ENCODE peak calls at places on chromosomes 7 and 10, in eight cellular contexts. One of them, this sample, is unnamed.

GRCh38 chr7:106895246-106895864 is 30.3 kb downstream of the PIK3CG start:
- DNase-seq in stimulated activated CD4-positive, alpha-beta T cell treated with anti-CD3 and anti-CD28 coated beads, Interleukin-4, amount 100 ng/mL, for 1 hour: no peak
- DNase-seq in nucleus accumbens: no peak
- DNase-seq in fibroblast of pulmonary artery: no peak
- DNase-seq in frontal cortex: no peak
- DNase-seq in NCI-H2081: no peak
- DNase-seq in left kidney: no peak
- DNase-seq in foreskin fibroblast: no peak
- DNase-seq in this sample: peak

GRCh38 chr10:88230251-88230650 is 352.9 kb downstream of the RNLS start:
- DNase-seq in stimulated activated CD4-positive, alpha-beta T cell treated with anti-CD3 and anti-CD28 coated beads, Interleukin-4, amount 100 ng/mL, for 1 hour: no peak
- DNase-seq in nucleus accumbens: no peak
- DNase-seq in fibroblast of pulmonary artery: no peak
- DNase-seq in frontal cortex: no peak
- DNase-seq in NCI-H2081: no peak
- DNase-seq in left kidney: no peak
- DNase-seq in foreskin fibroblast: no peak
- DNase-seq in this sample: no peak

GRCh38 chr7:124874644-124875163 is 54.9 kb downstream of the POT1 start:
- DNase-seq in stimulated activated CD4-positive, alpha-beta T cell treated with anti-CD3 and anti-CD28 coated beads, Interleukin-4, amount 100 ng/mL, for 1 hour: no peak
- DNase-seq in nucleus accumbens: no peak
- DNase-seq in fibroblast of pulmonary artery: no peak
- DNase-seq in frontal cortex: no peak
- DNase-seq in NCI-H2081: no peak
- DNase-seq in left kidney: no peak
- DNase-seq in foreskin fibroblast: no peak
- DNase-seq in this sample: no peak

GRCh38 chr7:7156663-7157062 is 25.7 kb upstream of the C1GALT1 start:
- DNase-seq in stimulated activated CD4-positive, alpha-beta T cell treated with anti-CD3 and anti-CD28 coated beads, Interleukin-4, amount 100 ng/mL, for 1 hour: no peak
- DNase-seq in nucleus accumbens: no peak
- DNase-seq in fibroblast of pulmonary artery: no peak
- DNase-seq in frontal cortex: no peak
- DNase-seq in NCI-H2081: no peak
- DNase-seq in left kidney: no peak
- DNase-seq in foreskin fibroblast: no peak
- DNase-seq in this sample: no peak

GRCh38 chr7:3043544-3044395 is at the start of gene CARD11:
- DNase-seq in stimulated activated CD4-positive, alpha-beta T cell treated with anti-CD3 and anti-CD28 coated beads, Interleukin-4, amount 100 ng/mL, for 1 hour: peak
- DNase-seq in nucleus accumbens: no peak
- DNase-seq in fibroblast of pulmonary artery: peak
- DNase-seq in frontal cortex: no peak
- DNase-seq in NCI-H2081: no peak
- DNase-seq in left kidney: peak
- DNase-seq in foreskin fibroblast: no peak
- DNase-seq in this sample: no peak

GRCh38 chr10:66591865-66592264 is 334.0 kb upstream of the LRRTM3 start:
- DNase-seq in stimulated activated CD4-positive, alpha-beta T cell treated with anti-CD3 and anti-CD28 coated beads, Interleukin-4, amount 100 ng/mL, for 1 hour: no peak
- DNase-seq in nucleus accumbens: no peak
- DNase-seq in fibroblast of pulmonary artery: no peak
- DNase-seq in frontal cortex: no peak
- DNase-seq in NCI-H2081: no peak
- DNase-seq in left kidney: no peak
- DNase-seq in foreskin fibroblast: peak
- DNase-seq in this sample: no peak

GRCh38 chr10:104038958-104039752 is 46.5 kb downstream of the COL17A1 start:
- DNase-seq in stimulated activated CD4-positive, alpha-beta T cell treated with anti-CD3 and anti-CD28 coated beads, Interleukin-4, amount 100 ng/mL, for 1 hour: no peak
- DNase-seq in nucleus accumbens: no peak
- DNase-seq in fibroblast of pulmonary artery: no peak
- DNase-seq in frontal cortex: no peak
- DNase-seq in NCI-H2081: no peak
- DNase-seq in left kidney: no peak
- DNase-seq in foreskin fibroblast: no peak
- DNase-seq in this sample: no peak

GRCh38 chr10:7035111-7035761 is 375.6 kb downstream of the SFMBT2 start:
- DNase-seq in stimulated activated CD4-positive, alpha-beta T cell treated with anti-CD3 and anti-CD28 coated beads, Interleukin-4, amount 100 ng/mL, for 1 hour: peak
- DNase-seq in nucleus accumbens: no peak
- DNase-seq in fibroblast of pulmonary artery: no peak
- DNase-seq in frontal cortex: no peak
- DNase-seq in NCI-H2081: no peak
- DNase-seq in left kidney: no peak
- DNase-seq in foreskin fibroblast: no peak
- DNase-seq in this sample: no peak

GRCh38 chr7:40571796-40572195 is 437.0 kb downstream of the SUGCT start:
- DNase-seq in stimulated activated CD4-positive, alpha-beta T cell treated with anti-CD3 and anti-CD28 coated beads, Interleukin-4, amount 100 ng/mL, for 1 hour: no peak
- DNase-seq in nucleus accumbens: no peak
- DNase-seq in fibroblast of pulmonary artery: peak
- DNase-seq in frontal cortex: no peak
- DNase-seq in NCI-H2081: no peak
- DNase-seq in left kidney: peak
- DNase-seq in foreskin fibroblast: peak
- DNase-seq in this sample: no peak

GRCh38 chr7:133358728-133359127 is 105.8 kb downstream of the EXOC4 start:
- DNase-seq in stimulated activated CD4-positive, alpha-beta T cell treated with anti-CD3 and anti-CD28 coated beads, Interleukin-4, amount 100 ng/mL, for 1 hour: no peak
- DNase-seq in nucleus accumbens: no peak
- DNase-seq in fibroblast of pulmonary artery: peak
- DNase-seq in frontal cortex: no peak
- DNase-seq in NCI-H2081: no peak
- DNase-seq in left kidney: no peak
- DNase-seq in foreskin fibroblast: no peak
- DNase-seq in this sample: no peak

GRCh38 chr10:9096288-9096687 is 1041.8 kb downstream of the GATA3 start:
- DNase-seq in stimulated activated CD4-positive, alpha-beta T cell treated with anti-CD3 and anti-CD28 coated beads, Interleukin-4, amount 100 ng/mL, for 1 hour: no peak
- DNase-seq in nucleus accumbens: no peak
- DNase-seq in fibroblast of pulmonary artery: no peak
- DNase-seq in frontal cortex: no peak
- DNase-seq in NCI-H2081: no peak
- DNase-seq in left kidney: no peak
- DNase-seq in foreskin fibroblast: no peak
- DNase-seq in this sample: no peak

GRCh38 chr10:8061274-8062211 is 7.1 kb downstream of the GATA3 start:
- DNase-seq in stimulated activated CD4-positive, alpha-beta T cell treated with anti-CD3 and anti-CD28 coated beads, Interleukin-4, amount 100 ng/mL, for 1 hour: peak
- DNase-seq in nucleus accumbens: no peak
- DNase-seq in fibroblast of pulmonary artery: no peak
- DNase-seq in frontal cortex: no peak
- DNase-seq in NCI-H2081: no peak
- DNase-seq in left kidney: peak
- DNase-seq in foreskin fibroblast: no peak
- DNase-seq in this sample: no peak

GRCh38 chr7:84611391-84611790 is 416.8 kb upstream of the SEMA3A start:
- DNase-seq in stimulated activated CD4-positive, alpha-beta T cell treated with anti-CD3 and anti-CD28 coated beads, Interleukin-4, amount 100 ng/mL, for 1 hour: no peak
- DNase-seq in nucleus accumbens: no peak
- DNase-seq in fibroblast of pulmonary artery: no peak
- DNase-seq in frontal cortex: no peak
- DNase-seq in NCI-H2081: no peak
- DNase-seq in left kidney: no peak
- DNase-seq in foreskin fibroblast: no peak
- DNase-seq in this sample: no peak

GRCh38 chr10:78579995-78580394 is 488.8 kb upstream of the ZMIZ1 start:
- DNase-seq in stimulated activated CD4-positive, alpha-beta T cell treated with anti-CD3 and anti-CD28 coated beads, Interleukin-4, amount 100 ng/mL, for 1 hour: no peak
- DNase-seq in nucleus accumbens: peak
- DNase-seq in fibroblast of pulmonary artery: peak
- DNase-seq in frontal cortex: peak
- DNase-seq in NCI-H2081: peak
- DNase-seq in left kidney: no peak
- DNase-seq in foreskin fibroblast: no peak
- DNase-seq in this sample: peak

GRCh38 chr10:69123306-69123746 is 652 bp upstream of the VPS26A start:
- DNase-seq in stimulated activated CD4-positive, alpha-beta T cell treated with anti-CD3 and anti-CD28 coated beads, Interleukin-4, amount 100 ng/mL, for 1 hour: no peak
- DNase-seq in nucleus accumbens: no peak
- DNase-seq in fibroblast of pulmonary artery: peak
- DNase-seq in frontal cortex: no peak
- DNase-seq in NCI-H2081: peak
- DNase-seq in left kidney: peak
- DNase-seq in foreskin fibroblast: peak
- DNase-seq in this sample: peak

GRCh38 chr10:23158370-23158769 is 33.7 kb upstream of the PTF1A start:
- DNase-seq in stimulated activated CD4-positive, alpha-beta T cell treated with anti-CD3 and anti-CD28 coated beads, Interleukin-4, amount 100 ng/mL, for 1 hour: peak
- DNase-seq in nucleus accumbens: peak
- DNase-seq in fibroblast of pulmonary artery: peak
- DNase-seq in frontal cortex: peak
- DNase-seq in NCI-H2081: peak
- DNase-seq in left kidney: peak
- DNase-seq in foreskin fibroblast: peak
- DNase-seq in this sample: peak

GRCh38 chr7:44291733-44292395 is 33.5 kb downstream of the CAMK2B start:
- DNase-seq in stimulated activated CD4-positive, alpha-beta T cell treated with anti-CD3 and anti-CD28 coated beads, Interleukin-4, amount 100 ng/mL, for 1 hour: no peak
- DNase-seq in nucleus accumbens: no peak
- DNase-seq in fibroblast of pulmonary artery: peak
- DNase-seq in frontal cortex: no peak
- DNase-seq in NCI-H2081: no peak
- DNase-seq in left kidney: no peak
- DNase-seq in foreskin fibroblast: no peak
- DNase-seq in this sample: no peak

GRCh38 chr7:151661556-151661955 is 141.9 kb upstream of the RHEB start:
- DNase-seq in stimulated activated CD4-positive, alpha-beta T cell treated with anti-CD3 and anti-CD28 coated beads, Interleukin-4, amount 100 ng/mL, for 1 hour: no peak
- DNase-seq in nucleus accumbens: no peak
- DNase-seq in fibroblast of pulmonary artery: no peak
- DNase-seq in frontal cortex: no peak
- DNase-seq in NCI-H2081: no peak
- DNase-seq in left kidney: peak
- DNase-seq in foreskin fibroblast: no peak
- DNase-seq in this sample: no peak

GRCh38 chr7:128728608-128729007 is 10.6 kb upstream of the CALU start:
- DNase-seq in stimulated activated CD4-positive, alpha-beta T cell treated with anti-CD3 and anti-CD28 coated beads, Interleukin-4, amount 100 ng/mL, for 1 hour: no peak
- DNase-seq in nucleus accumbens: no peak
- DNase-seq in fibroblast of pulmonary artery: peak
- DNase-seq in frontal cortex: no peak
- DNase-seq in NCI-H2081: no peak
- DNase-seq in left kidney: no peak
- DNase-seq in foreskin fibroblast: peak
- DNase-seq in this sample: no peak

GRCh38 chr7:117731455-117731854 is 141.8 kb downstream of the CTTNBP2 start:
- DNase-seq in stimulated activated CD4-positive, alpha-beta T cell treated with anti-CD3 and anti-CD28 coated beads, Interleukin-4, amount 100 ng/mL, for 1 hour: no peak
- DNase-seq in nucleus accumbens: no peak
- DNase-seq in fibroblast of pulmonary artery: no peak
- DNase-seq in frontal cortex: no peak
- DNase-seq in NCI-H2081: peak
- DNase-seq in left kidney: peak
- DNase-seq in foreskin fibroblast: no peak
- DNase-seq in this sample: no peak

GRCh38 chr10:110912374-110912773 is 6.6 kb downstream of the BBIP1 start:
- DNase-seq in stimulated activated CD4-positive, alpha-beta T cell treated with anti-CD3 and anti-CD28 coated beads, Interleukin-4, amount 100 ng/mL, for 1 hour: no peak
- DNase-seq in nucleus accumbens: no peak
- DNase-seq in fibroblast of pulmonary artery: peak
- DNase-seq in frontal cortex: no peak
- DNase-seq in NCI-H2081: no peak
- DNase-seq in left kidney: no peak
- DNase-seq in foreskin fibroblast: peak
- DNase-seq in this sample: no peak

GRCh38 chr10:99595770-99596465 is 24.3 kb downstream of the SLC25A28 start:
- DNase-seq in stimulated activated CD4-positive, alpha-beta T cell treated with anti-CD3 and anti-CD28 coated beads, Interleukin-4, amount 100 ng/mL, for 1 hour: no peak
- DNase-seq in nucleus accumbens: no peak
- DNase-seq in fibroblast of pulmonary artery: no peak
- DNase-seq in frontal cortex: no peak
- DNase-seq in NCI-H2081: no peak
- DNase-seq in left kidney: peak
- DNase-seq in foreskin fibroblast: no peak
- DNase-seq in this sample: no peak

GRCh38 chr7:146375155-146375554 is 258.6 kb downstream of the CNTNAP2 start:
- DNase-seq in stimulated activated CD4-positive, alpha-beta T cell treated with anti-CD3 and anti-CD28 coated beads, Interleukin-4, amount 100 ng/mL, for 1 hour: no peak
- DNase-seq in nucleus accumbens: no peak
- DNase-seq in fibroblast of pulmonary artery: no peak
- DNase-seq in frontal cortex: no peak
- DNase-seq in NCI-H2081: peak
- DNase-seq in left kidney: peak
- DNase-seq in foreskin fibroblast: no peak
- DNase-seq in this sample: no peak

GRCh38 chr7:45872116-45873034 is 507 bp downstream of the CCDC201 start:
- DNase-seq in stimulated activated CD4-positive, alpha-beta T cell treated with anti-CD3 and anti-CD28 coated beads, Interleukin-4, amount 100 ng/mL, for 1 hour: no peak
- DNase-seq in nucleus accumbens: no peak
- DNase-seq in fibroblast of pulmonary artery: no peak
- DNase-seq in frontal cortex: no peak
- DNase-seq in NCI-H2081: no peak
- DNase-seq in left kidney: peak
- DNase-seq in foreskin fibroblast: no peak
- DNase-seq in this sample: no peak

GRCh38 chr7:119929891-119930290 is 343.1 kb upstream of the KCND2 start:
- DNase-seq in stimulated activated CD4-positive, alpha-beta T cell treated with anti-CD3 and anti-CD28 coated beads, Interleukin-4, amount 100 ng/mL, for 1 hour: no peak
- DNase-seq in nucleus accumbens: no peak
- DNase-seq in fibroblast of pulmonary artery: no peak
- DNase-seq in frontal cortex: no peak
- DNase-seq in NCI-H2081: no peak
- DNase-seq in left kidney: no peak
- DNase-seq in foreskin fibroblast: no peak
- DNase-seq in this sample: no peak

GRCh38 chr7:140231779-140232491 is 55.2 kb upstream of the KDM7A start:
- DNase-seq in stimulated activated CD4-positive, alpha-beta T cell treated with anti-CD3 and anti-CD28 coated beads, Interleukin-4, amount 100 ng/mL, for 1 hour: no peak
- DNase-seq in nucleus accumbens: no peak
- DNase-seq in fibroblast of pulmonary artery: no peak
- DNase-seq in frontal cortex: no peak
- DNase-seq in NCI-H2081: peak
- DNase-seq in left kidney: no peak
- DNase-seq in foreskin fibroblast: no peak
- DNase-seq in this sample: no peak

GRCh38 chr7:80900583-80901576 is 18.0 kb downstream of the SEMA3C start:
- DNase-seq in stimulated activated CD4-positive, alpha-beta T cell treated with anti-CD3 and anti-CD28 coated beads, Interleukin-4, amount 100 ng/mL, for 1 hour: no peak
- DNase-seq in nucleus accumbens: no peak
- DNase-seq in fibroblast of pulmonary artery: peak
- DNase-seq in frontal cortex: no peak
- DNase-seq in NCI-H2081: no peak
- DNase-seq in left kidney: no peak
- DNase-seq in foreskin fibroblast: peak
- DNase-seq in this sample: no peak

GRCh38 chr7:7673240-7673550 is 32.6 kb downstream of the UMAD1 start:
- DNase-seq in stimulated activated CD4-positive, alpha-beta T cell treated with anti-CD3 and anti-CD28 coated beads, Interleukin-4, amount 100 ng/mL, for 1 hour: no peak
- DNase-seq in nucleus accumbens: no peak
- DNase-seq in fibroblast of pulmonary artery: no peak
- DNase-seq in frontal cortex: no peak
- DNase-seq in NCI-H2081: no peak
- DNase-seq in left kidney: no peak
- DNase-seq in foreskin fibroblast: no peak
- DNase-seq in this sample: no peak

GRCh38 chr7:126657599-126658358 is 595.0 kb downstream of the GRM8 start:
- DNase-seq in stimulated activated CD4-positive, alpha-beta T cell treated with anti-CD3 and anti-CD28 coated beads, Interleukin-4, amount 100 ng/mL, for 1 hour: no peak
- DNase-seq in nucleus accumbens: no peak
- DNase-seq in fibroblast of pulmonary artery: no peak
- DNase-seq in frontal cortex: no peak
- DNase-seq in NCI-H2081: peak
- DNase-seq in left kidney: peak
- DNase-seq in foreskin fibroblast: no peak
- DNase-seq in this sample: no peak

GRCh38 chr10:34292675-34293074 is 522.4 kb downstream of the PARD3 start:
- DNase-seq in stimulated activated CD4-positive, alpha-beta T cell treated with anti-CD3 and anti-CD28 coated beads, Interleukin-4, amount 100 ng/mL, for 1 hour: no peak
- DNase-seq in nucleus accumbens: no peak
- DNase-seq in fibroblast of pulmonary artery: no peak
- DNase-seq in frontal cortex: no peak
- DNase-seq in NCI-H2081: no peak
- DNase-seq in left kidney: no peak
- DNase-seq in foreskin fibroblast: peak
- DNase-seq in this sample: peak